ENCODE peak calls at places on chromosomes 13 and 19, in ten cellular contexts. L is right lobe of liver; B is SK-MEL-5; P is C1 segment of cervical spinal cord; Z is GDM1; O is activated T-cell treated with anti-CD3 and anti-CD28 coated beads, Interleukin-2, amount 50 U/mL, for 72 hours; Q is activated gamma-delta T cell treated with anti-CD3 and anti-CD28 coated beads, Interleukin-2, amount 50 U/mL, for 16 hours; N is substantia nigra; G is cardiac fibroblast; A is WTC11. Y is an unnamed sample.

GRCh38 chr13:89550842-89551422 is 1796.6 kb upstream of the MIR17HG start:
- DNase-seq in L (no peak), N (no peak), G (peak), B (no peak), A (no peak), O (no peak), Q (no peak), Z (no peak), P (no peak), Y (peak)

GRCh38 chr19:6074709-6075403 is 35.4 kb downstream of the RFX2 start:
- DNase-seq in P (no peak), O (no peak), G (no peak), A (no peak), Z (no peak), B (no peak), Q (no peak), N (no peak), L (peak), Y (no peak)

GRCh38 chr13:51782026-51782710 is 21.8 kb downstream of the DHRS12 start:
- DNase-seq in P (no peak), G (no peak), O (no peak), Z (no peak), A (no peak), L (peak), Q (no peak), B (no peak), N (no peak), Y (no peak)

GRCh38 chr19:5470264-5470671 is 15.1 kb downstream of the ZNRF4 start:
- DNase-seq in B (no peak), P (no peak), G (no peak), L (peak), O (no peak), A (no peak), Q (no peak), Z (no peak), N (no peak), Y (no peak)

GRCh38 chr13:78701383-78701782 is 42.4 kb upstream of the OBI1 start:
- DNase-seq in N (no peak), Q (no peak), P (no peak), G (peak), Z (no peak), B (no peak), A (no peak), L (no peak), O (no peak), Y (no peak)

GRCh38 chr19:2191456-2191931 is 27.8 kb downstream of the DOT1L start:
- DNase-seq in O (no peak), A (no peak), Z (no peak), L (no peak), G (no peak), Q (no peak), N (no peak), B (no peak), P (no peak), Y (no peak)

GRCh38 chr13:48078251-48078656 is 16.6 kb downstream of the MED4 start:
- DNase-seq in B (peak), N (no peak), L (no peak), Q (no peak), P (no peak), O (peak), G (no peak), A (no peak), Z (no peak), Y (no peak)

GRCh38 chr19:2150794-2151338 is 500 bp downstream of the AP3D1 start:
- DNase-seq in P (peak), Z (no peak), G (no peak), A (no peak), L (no peak), Q (no peak), N (no peak), B (no peak), O (peak), Y (no peak)

GRCh38 chr19:8482696-8483095 is 19.7 kb downstream of the PRAM1 start:
- DNase-seq in B (no peak), O (no peak), Z (no peak), G (no peak), L (no peak), Q (no peak), N (no peak), P (no peak), A (no peak), Y (no peak)

GRCh38 chr13:38661276-38661675 is 25.6 kb upstream of the FREM2 start:
- DNase-seq in L (no peak), Z (no peak), G (peak), B (no peak), Q (no peak), N (no peak), P (no peak), A (no peak), O (no peak), Y (no peak)

GRCh38 chr13:113445791-113446487 is 7.3 kb downstream of the ADPRHL1 start:
- DNase-seq in P (no peak), A (no peak), O (no peak), Q (no peak), B (no peak), Z (no peak), L (no peak), G (no peak), N (no peak), Y (no peak)

GRCh38 chr13:99823961-99824360 is 147.6 kb downstream of the ZIC5 start:
- DNase-seq in B (no peak), P (no peak), O (no peak), Q (no peak), Z (no peak), G (no peak), A (no peak), L (no peak), N (no peak), Y (no peak)

GRCh38 chr19:57350877-57351805 is at the start of gene ZNF304:
- DNase-seq in N (peak), P (peak), B (peak), Q (peak), L (peak), O (peak), A (peak), Z (peak), G (peak), Y (peak)

GRCh38 chr19:53659292-53659691 is 27.5 kb downstream of the DPRX start:
- DNase-seq in B (peak), Q (no peak), Z (peak), O (peak), P (no peak), L (no peak), N (no peak), A (peak), G (peak), Y (peak)

GRCh38 chr13:19362946-19363510 is 181.4 kb upstream of the TUBA3C start:
- DNase-seq in B (no peak), Q (no peak), O (no peak), L (no peak), A (no peak), Z (no peak), N (no peak), P (no peak), G (no peak), Y (no peak)

GRCh38 chr19:39916851-39917396 is 17.5 kb downstream of the FCGBP start:
- DNase-seq in G (no peak), L (no peak), B (no peak), O (no peak), A (no peak), Q (no peak), Z (no peak), N (no peak), P (no peak), Y (no peak)

GRCh38 chr13:33722216-33722900 is 95.6 kb upstream of the RFC3 start:
- DNase-seq in B (no peak), Z (no peak), A (no peak), P (no peak), N (no peak), Q (no peak), G (peak), O (no peak), L (no peak), Y (no peak)